ENCODE peak calls at places on chromosome 11, in nine cellular contexts. One of them, this sample, is unnamed.

GRCh38 chr11:111623527-111624030 is 21.3 kb downstream of the SIK2 start:
- DNase-seq in heart right ventricle: no peak
- DNase-seq in NB4: no peak
- DNase-seq in heart left ventricle: no peak
- DNase-seq in neural progenitor cell: no peak
- DNase-seq in adrenal gland: no peak
- DNase-seq in fibroblast of pulmonary artery: no peak
- DNase-seq in uterus: no peak
- DNase-seq in brain microvascular endothelial cell: no peak
- DNase-seq in this sample: no peak

GRCh38 chr11:28269621-28270020 is 161.4 kb downstream of the METTL15 start:
- DNase-seq in heart right ventricle: no peak
- DNase-seq in NB4: no peak
- DNase-seq in heart left ventricle: no peak
- DNase-seq in neural progenitor cell: no peak
- DNase-seq in adrenal gland: no peak
- DNase-seq in fibroblast of pulmonary artery: no peak
- DNase-seq in uterus: no peak
- DNase-seq in brain microvascular endothelial cell: no peak
- DNase-seq in this sample: no peak

GRCh38 chr11:107821199-107821926 is 37.2 kb downstream of the SLC35F2 start:
- DNase-seq in heart right ventricle: no peak
- DNase-seq in NB4: no peak
- DNase-seq in heart left ventricle: no peak
- DNase-seq in neural progenitor cell: no peak
- DNase-seq in adrenal gland: no peak
- DNase-seq in fibroblast of pulmonary artery: peak
- DNase-seq in uterus: no peak
- DNase-seq in brain microvascular endothelial cell: no peak
- DNase-seq in this sample: peak

GRCh38 chr11:129295746-129296145 is 79.9 kb upstream of the BARX2 start:
- DNase-seq in heart right ventricle: no peak
- DNase-seq in NB4: no peak
- DNase-seq in heart left ventricle: no peak
- DNase-seq in neural progenitor cell: no peak
- DNase-seq in adrenal gland: no peak
- DNase-seq in fibroblast of pulmonary artery: peak
- DNase-seq in uterus: no peak
- DNase-seq in brain microvascular endothelial cell: peak
- DNase-seq in this sample: no peak

GRCh38 chr11:11979487-11980117 is 28.8 kb downstream of the DKK3 start:
- DNase-seq in heart right ventricle: no peak
- DNase-seq in NB4: no peak
- DNase-seq in heart left ventricle: peak
- DNase-seq in neural progenitor cell: no peak
- DNase-seq in adrenal gland: no peak
- DNase-seq in fibroblast of pulmonary artery: peak
- DNase-seq in uterus: peak
- DNase-seq in brain microvascular endothelial cell: peak
- DNase-seq in this sample: peak

GRCh38 chr11:115324569-115325432 is 179.4 kb downstream of the CADM1 start:
- DNase-seq in heart right ventricle: no peak
- DNase-seq in NB4: peak
- DNase-seq in heart left ventricle: peak
- DNase-seq in neural progenitor cell: peak
- DNase-seq in adrenal gland: peak
- DNase-seq in fibroblast of pulmonary artery: peak
- DNase-seq in uterus: peak
- DNase-seq in brain microvascular endothelial cell: peak
- DNase-seq in this sample: peak

GRCh38 chr11:33585564-33585963 is 115.1 kb downstream of the C11orf91 start:
- DNase-seq in heart right ventricle: no peak
- DNase-seq in NB4: no peak
- DNase-seq in heart left ventricle: no peak
- DNase-seq in neural progenitor cell: no peak
- DNase-seq in adrenal gland: no peak
- DNase-seq in fibroblast of pulmonary artery: peak
- DNase-seq in uterus: no peak
- DNase-seq in brain microvascular endothelial cell: no peak
- DNase-seq in this sample: peak

GRCh38 chr11:110147965-110148709 is 54.9 kb downstream of the ZC3H12C start:
- DNase-seq in heart right ventricle: no peak
- DNase-seq in NB4: no peak
- DNase-seq in heart left ventricle: no peak
- DNase-seq in neural progenitor cell: no peak
- DNase-seq in adrenal gland: no peak
- DNase-seq in fibroblast of pulmonary artery: peak
- DNase-seq in uterus: no peak
- DNase-seq in brain microvascular endothelial cell: peak
- DNase-seq in this sample: peak

GRCh38 chr11:112343368-112344039 is 82.8 kb upstream of the PLET1 start:
- DNase-seq in heart right ventricle: no peak
- DNase-seq in NB4: no peak
- DNase-seq in heart left ventricle: no peak
- DNase-seq in neural progenitor cell: no peak
- DNase-seq in adrenal gland: no peak
- DNase-seq in fibroblast of pulmonary artery: peak
- DNase-seq in uterus: no peak
- DNase-seq in brain microvascular endothelial cell: peak
- DNase-seq in this sample: peak

GRCh38 chr11:41497974-41498373 is 38.5 kb upstream of the LRRC4C start:
- DNase-seq in heart right ventricle: no peak
- DNase-seq in NB4: no peak
- DNase-seq in heart left ventricle: no peak
- DNase-seq in neural progenitor cell: peak
- DNase-seq in adrenal gland: no peak
- DNase-seq in fibroblast of pulmonary artery: peak
- DNase-seq in uterus: no peak
- DNase-seq in brain microvascular endothelial cell: no peak
- DNase-seq in this sample: no peak

GRCh38 chr11:80307676-80308075 is 866.8 kb upstream of the TENM4 start:
- DNase-seq in heart right ventricle: no peak
- DNase-seq in NB4: no peak
- DNase-seq in heart left ventricle: no peak
- DNase-seq in neural progenitor cell: no peak
- DNase-seq in adrenal gland: no peak
- DNase-seq in fibroblast of pulmonary artery: no peak
- DNase-seq in uterus: no peak
- DNase-seq in brain microvascular endothelial cell: no peak
- DNase-seq in this sample: no peak

GRCh38 chr11:111913997-111914396 is 1.5 kb downstream of the HSPB2 start:
- DNase-seq in heart right ventricle: no peak
- DNase-seq in NB4: no peak
- DNase-seq in heart left ventricle: peak
- DNase-seq in neural progenitor cell: no peak
- DNase-seq in adrenal gland: no peak
- DNase-seq in fibroblast of pulmonary artery: peak
- DNase-seq in uterus: peak
- DNase-seq in brain microvascular endothelial cell: peak
- DNase-seq in this sample: peak

GRCh38 chr11:10861047-10861446 is 3.2 kb upstream of the ZBED5 start:
- DNase-seq in heart right ventricle: no peak
- DNase-seq in NB4: no peak
- DNase-seq in heart left ventricle: no peak
- DNase-seq in neural progenitor cell: no peak
- DNase-seq in adrenal gland: no peak
- DNase-seq in fibroblast of pulmonary artery: no peak
- DNase-seq in uterus: no peak
- DNase-seq in brain microvascular endothelial cell: no peak
- DNase-seq in this sample: no peak

GRCh38 chr11:60809691-60810090 is 24.6 kb downstream of the MS4A10 start:
- DNase-seq in heart right ventricle: no peak
- DNase-seq in NB4: no peak
- DNase-seq in heart left ventricle: no peak
- DNase-seq in neural progenitor cell: no peak
- DNase-seq in adrenal gland: no peak
- DNase-seq in fibroblast of pulmonary artery: no peak
- DNase-seq in uterus: no peak
- DNase-seq in brain microvascular endothelial cell: no peak
- DNase-seq in this sample: no peak

GRCh38 chr11:61118406-61118805 is 16.1 kb downstream of the CD5 start:
- DNase-seq in heart right ventricle: no peak
- DNase-seq in NB4: no peak
- DNase-seq in heart left ventricle: no peak
- DNase-seq in neural progenitor cell: no peak
- DNase-seq in adrenal gland: no peak
- DNase-seq in fibroblast of pulmonary artery: no peak
- DNase-seq in uterus: no peak
- DNase-seq in brain microvascular endothelial cell: no peak
- DNase-seq in this sample: no peak

GRCh38 chr11:67645521-67646457 is 4.7 kb downstream of the ACY3 start:
- DNase-seq in heart right ventricle: no peak
- DNase-seq in NB4: peak
- DNase-seq in heart left ventricle: no peak
- DNase-seq in neural progenitor cell: no peak
- DNase-seq in adrenal gland: no peak
- DNase-seq in fibroblast of pulmonary artery: no peak
- DNase-seq in uterus: no peak
- DNase-seq in brain microvascular endothelial cell: no peak
- DNase-seq in this sample: no peak

GRCh38 chr11:19453893-19454292 is 213.1 kb upstream of the E2F8 start:
- DNase-seq in heart right ventricle: no peak
- DNase-seq in NB4: no peak
- DNase-seq in heart left ventricle: no peak
- DNase-seq in neural progenitor cell: no peak
- DNase-seq in adrenal gland: peak
- DNase-seq in fibroblast of pulmonary artery: peak
- DNase-seq in uterus: no peak
- DNase-seq in brain microvascular endothelial cell: peak
- DNase-seq in this sample: peak

GRCh38 chr11:23755769-23756168 is 741.1 kb upstream of the LUZP2 start:
- DNase-seq in heart right ventricle: no peak
- DNase-seq in NB4: no peak
- DNase-seq in heart left ventricle: no peak
- DNase-seq in neural progenitor cell: no peak
- DNase-seq in adrenal gland: no peak
- DNase-seq in fibroblast of pulmonary artery: peak
- DNase-seq in uterus: no peak
- DNase-seq in brain microvascular endothelial cell: no peak
- DNase-seq in this sample: no peak

GRCh38 chr11:33052241-33052640 is 12.9 kb downstream of the TCP11L1 start:
- DNase-seq in heart right ventricle: no peak
- DNase-seq in NB4: peak
- DNase-seq in heart left ventricle: no peak
- DNase-seq in neural progenitor cell: no peak
- DNase-seq in adrenal gland: no peak
- DNase-seq in fibroblast of pulmonary artery: no peak
- DNase-seq in uterus: no peak
- DNase-seq in brain microvascular endothelial cell: no peak
- DNase-seq in this sample: no peak

GRCh38 chr11:69131644-69132300 is 24.0 kb upstream of the SMIM38 start:
- DNase-seq in heart right ventricle: peak
- DNase-seq in NB4: no peak
- DNase-seq in heart left ventricle: peak
- DNase-seq in neural progenitor cell: peak
- DNase-seq in adrenal gland: peak
- DNase-seq in fibroblast of pulmonary artery: peak
- DNase-seq in uterus: peak
- DNase-seq in brain microvascular endothelial cell: peak
- DNase-seq in this sample: peak

DNA sequence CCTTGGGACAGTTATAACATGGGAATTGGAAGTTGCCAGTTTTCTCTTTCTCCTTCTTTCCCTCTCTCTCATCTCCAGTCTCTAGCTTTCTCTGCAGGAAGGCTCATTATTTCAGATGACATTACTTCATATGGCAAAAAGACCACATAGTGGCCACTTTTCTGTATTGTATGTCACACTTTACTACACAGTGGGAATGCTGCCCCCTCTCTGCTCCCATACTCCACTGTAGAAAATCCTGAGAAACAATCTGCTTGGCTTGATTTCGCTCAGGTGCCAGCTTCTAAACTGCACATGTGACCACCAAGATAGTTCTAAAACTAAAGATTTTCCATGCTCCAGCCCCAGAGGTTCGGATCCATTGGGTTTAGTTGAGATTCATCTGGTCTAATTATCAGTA is 860.7 kb upstream of the CCDC90B start:
- DNase-seq in heart right ventricle: no peak
- DNase-seq in NB4: no peak
- DNase-seq in heart left ventricle: no peak
- DNase-seq in neural progenitor cell: peak
- DNase-seq in adrenal gland: no peak
- DNase-seq in fibroblast of pulmonary artery: no peak
- DNase-seq in uterus: no peak
- DNase-seq in brain microvascular endothelial cell: no peak
- DNase-seq in this sample: no peak
- TF ChIP-seq CTCF in heart right ventricle: no peak
- TF ChIP-seq CTCF in NB4: no peak
- TF ChIP-seq CTCF in heart left ventricle: no peak
- TF ChIP-seq CTCF in neural progenitor cell: peak
- TF ChIP-seq CTCF in adrenal gland: no peak
- TF ChIP-seq CTCF in fibroblast of pulmonary artery: no peak
- TF ChIP-seq CTCF in uterus: no peak
- TF ChIP-seq CTCF in brain microvascular endothelial cell: no peak
- TF ChIP-seq CTCF in this sample: no peak

GRCh38 chr11:2791521-2792375 is 92.0 kb upstream of the KCNQ1OT1 start:
- DNase-seq in heart right ventricle: peak
- DNase-seq in NB4: no peak
- DNase-seq in heart left ventricle: peak
- DNase-seq in neural progenitor cell: no peak
- DNase-seq in adrenal gland: peak
- DNase-seq in fibroblast of pulmonary artery: no peak
- DNase-seq in uterus: peak
- DNase-seq in brain microvascular endothelial cell: no peak
- DNase-seq in this sample: no peak
- H3K4me3 ChIP-seq in heart right ventricle: peak
- H3K4me3 ChIP-seq in NB4: no peak
- H3K4me3 ChIP-seq in heart left ventricle: peak
- H3K4me3 ChIP-seq in neural progenitor cell: no peak
- H3K4me3 ChIP-seq in adrenal gland: peak
- H3K4me3 ChIP-seq in fibroblast of pulmonary artery: peak
- H3K4me3 ChIP-seq in uterus: peak
- H3K4me3 ChIP-seq in brain microvascular endothelial cell: peak
- H3K4me3 ChIP-seq in this sample: no peak

DNA sequence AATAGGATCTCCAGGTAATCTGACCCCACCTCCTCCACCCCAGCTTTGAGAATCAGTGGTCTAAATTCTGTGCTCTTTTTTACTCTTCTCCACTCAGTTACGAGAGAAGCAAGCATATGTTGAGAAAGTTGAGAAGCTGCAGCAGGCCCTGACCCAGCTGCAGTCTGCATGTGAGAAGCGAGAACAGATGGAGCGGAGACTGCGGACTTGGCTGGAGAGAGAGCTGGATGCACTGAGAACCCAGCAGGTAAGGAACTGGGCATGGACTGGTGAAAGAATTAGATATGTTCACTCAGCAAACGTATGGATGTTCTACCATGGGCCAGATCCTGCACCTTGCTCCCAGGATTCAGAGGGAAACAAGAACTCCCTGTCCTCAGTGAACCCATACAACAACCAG is 85.7 kb downstream of the AMOTL1 start:
- DNase-seq in heart right ventricle: no peak
- DNase-seq in NB4: no peak
- DNase-seq in heart left ventricle: no peak
- DNase-seq in neural progenitor cell: no peak
- DNase-seq in adrenal gland: no peak
- DNase-seq in fibroblast of pulmonary artery: no peak
- DNase-seq in uterus: no peak
- DNase-seq in brain microvascular endothelial cell: no peak
- DNase-seq in this sample: no peak
- TF ChIP-seq CTCF in heart right ventricle: no peak
- TF ChIP-seq CTCF in NB4: no peak
- TF ChIP-seq CTCF in heart left ventricle: no peak
- TF ChIP-seq CTCF in neural progenitor cell: no peak
- TF ChIP-seq CTCF in adrenal gland: no peak
- TF ChIP-seq CTCF in fibroblast of pulmonary artery: no peak
- TF ChIP-seq CTCF in uterus: no peak
- TF ChIP-seq CTCF in brain microvascular endothelial cell: no peak
- TF ChIP-seq CTCF in this sample: no peak

GRCh38 chr11:64018310-64018709 is 17.4 kb upstream of the FLRT1 start:
- DNase-seq in heart right ventricle: no peak
- DNase-seq in NB4: no peak
- DNase-seq in heart left ventricle: no peak
- DNase-seq in neural progenitor cell: no peak
- DNase-seq in adrenal gland: no peak
- DNase-seq in fibroblast of pulmonary artery: no peak
- DNase-seq in uterus: no peak
- DNase-seq in brain microvascular endothelial cell: no peak
- DNase-seq in this sample: no peak
- H3K4me3 ChIP-seq in heart right ventricle: no peak
- H3K4me3 ChIP-seq in NB4: no peak
- H3K4me3 ChIP-seq in heart left ventricle: no peak
- H3K4me3 ChIP-seq in neural progenitor cell: no peak
- H3K4me3 ChIP-seq in adrenal gland: no peak
- H3K4me3 ChIP-seq in fibroblast of pulmonary artery: no peak
- H3K4me3 ChIP-seq in uterus: no peak
- H3K4me3 ChIP-seq in brain microvascular endothelial cell: no peak
- H3K4me3 ChIP-seq in this sample: no peak

This sample was measured in foreskin fibroblast.